ENCODE peak calls at places on chromosomes 12 and 14, in eight cellular contexts. S is astrocyte of the cerebellum, H is left ventricle myocardium inferior, X is lower leg skin, B is dorsolateral prefrontal cortex, R is AG04450, Z is AG09309, D is GM13977. N is an unnamed sample.

GRCh38 chr12:59651230-59651920 is 55.5 kb downstream of the SLC16A7 start:
- DNase-seq in H (no peak), B (no peak), R (no peak), S (no peak), Z (no peak), X (no peak), D (no peak), N (no peak)

GRCh38 chr14:59254146-59254910 is 65.9 kb downstream of the DAAM1 start:
- DNase-seq in D (no peak), R (peak), X (peak), S (peak), Z (no peak), H (peak), B (no peak), N (no peak)

GRCh38 chr12:117903441-117903840 is 65.3 kb downstream of the KSR2 start:
- DNase-seq in R (no peak), S (no peak), X (no peak), Z (no peak), B (no peak), H (no peak), D (no peak), N (no peak)

GRCh38 chr14:106372870-106373657 is 846.7 kb downstream of the TMEM121 start:
- DNase-seq in D (peak), R (no peak), S (no peak), Z (no peak), X (peak), B (no peak), H (peak), N (peak)

GRCh38 chr12:132433641-132434395 is 56.1 kb upstream of the FBRSL1 start:
- DNase-seq in R (no peak), D (no peak), B (no peak), Z (no peak), X (no peak), S (no peak), H (no peak), N (no peak)

GRCh38 chr12:53122961-53123468 is 19.7 kb downstream of the SOAT2 start:
- DNase-seq in B (no peak), X (no peak), H (no peak), S (no peak), R (no peak), D (no peak), Z (no peak), N (no peak)

GRCh38 chr14:92880851-92881250 is 42.1 kb upstream of the CHGA start:
- DNase-seq in B (no peak), D (no peak), X (no peak), R (no peak), Z (peak), S (no peak), H (no peak), N (no peak)

GRCh38 chr12:14443531-14443930 is 78.0 kb downstream of the ATF7IP start:
- DNase-seq in H (no peak), R (no peak), S (no peak), B (no peak), D (no peak), Z (no peak), X (no peak), N (no peak)

GRCh38 chr12:40727774-40728483 is 35.7 kb downstream of the CNTN1 start:
- DNase-seq in R (no peak), D (no peak), Z (no peak), B (no peak), X (no peak), S (no peak), H (no peak), N (no peak)

GRCh38 chr12:77031745-77032144 is 33.6 kb downstream of the E2F7 start:
- DNase-seq in Z (no peak), D (no peak), R (no peak), X (no peak), S (no peak), B (no peak), H (no peak), N (peak)

GRCh38 chr12:53055471-53056266 is 5.8 kb downstream of the TNS2 start:
- DNase-seq in R (no peak), B (peak), Z (no peak), S (no peak), H (no peak), X (no peak), D (no peak), N (no peak)

GRCh38 chr12:132986885-132987225 is 688 bp downstream of the ZNF26 start:
- DNase-seq in X (no peak), Z (no peak), S (no peak), B (no peak), D (no peak), R (no peak), H (no peak), N (no peak)

GRCh38 chr12:128009108-128009507 is 257.9 kb upstream of the TMEM132C start:
- DNase-seq in Z (no peak), H (no peak), B (no peak), X (no peak), R (no peak), D (no peak), S (no peak), N (no peak)

GRCh38 chr12:46824709-46825108 is 1.1 kb downstream of the SLC38A4 start:
- DNase-seq in D (no peak), X (no peak), B (no peak), H (no peak), R (no peak), S (no peak), Z (no peak), N (no peak)

GRCh38 chr12:96985515-96986362 is 78.7 kb downstream of the NEDD1 start:
- DNase-seq in Z (no peak), D (peak), H (no peak), S (no peak), X (no peak), B (no peak), R (no peak), N (peak)

GRCh38 chr14:61963926-61964325 is 201.7 kb downstream of the SNAPC1 start:
- DNase-seq in Z (no peak), R (no peak), X (no peak), H (no peak), D (no peak), B (no peak), S (no peak), N (no peak)

GRCh38 chr12:10363922-10364838 is 25.7 kb downstream of the KLRK1 start:
- DNase-seq in D (peak), Z (no peak), R (no peak), H (peak), X (no peak), S (no peak), B (no peak), N (peak)

GRCh38 chr12:90706036-90706435 is 248.9 kb downstream of the CCER1 start:
- DNase-seq in H (no peak), S (no peak), X (no peak), D (no peak), B (no peak), Z (no peak), R (no peak), N (no peak)

GRCh38 chr14:90336401-90336800 is 4.7 kb upstream of the NRDE2 start:
- DNase-seq in B (no peak), S (no peak), D (no peak), R (no peak), H (no peak), X (no peak), Z (no peak), N (no peak)

GRCh38 chr12:54371328-54372112 is 7.2 kb upstream of the GPR84 start:
- DNase-seq in X (no peak), R (no peak), D (no peak), H (peak), Z (no peak), B (no peak), S (no peak), N (no peak)

GRCh38 chr14:102249041-102249440 is 55.9 kb downstream of the MOK start:
- DNase-seq in B (no peak), D (no peak), Z (no peak), H (no peak), R (no peak), S (peak), X (no peak), N (no peak)

GRCh38 chr14:62002636-62003035 is 240.4 kb downstream of the SNAPC1 start:
- DNase-seq in X (no peak), S (no peak), D (no peak), H (no peak), Z (no peak), B (no peak), R (no peak), N (peak)

DNA sequence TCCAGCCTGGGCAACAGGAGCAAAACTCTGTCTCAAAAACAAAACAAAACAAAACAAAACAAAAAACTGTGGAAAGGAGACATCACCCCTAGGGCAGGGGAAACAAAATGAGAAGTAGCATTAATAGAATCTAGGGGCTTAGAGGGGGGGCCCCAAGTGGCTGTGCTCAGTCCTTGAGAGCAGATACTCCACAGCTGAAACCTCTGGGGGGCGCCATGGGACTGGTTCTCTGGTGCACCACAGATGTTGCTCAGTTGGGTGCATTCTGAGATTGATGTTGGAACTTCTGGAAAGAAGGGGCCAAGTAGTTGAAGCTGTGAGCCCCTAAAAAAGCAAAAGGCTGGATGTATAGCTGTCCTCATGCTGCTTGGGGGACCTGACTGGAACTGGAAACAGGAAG is 11.8 kb upstream of the SYNE2 start:
- DNase-seq in B (no peak), H (no peak), R (no peak), S (no peak), D (no peak), X (no peak), Z (no peak), N (peak)
- TF ChIP-seq CTCF in B (no peak), H (peak), R (no peak), S (no peak), D (peak), X (no peak), Z (peak), N (peak)

GRCh38 chr12:102735104-102735503 is 181.9 kb downstream of the PAH start:
- DNase-seq in X (no peak), Z (no peak), H (no peak), D (no peak), S (no peak), R (no peak), B (no peak), N (no peak)

GRCh38 chr12:102741196-102741595 is 175.8 kb downstream of the PAH start:
- DNase-seq in X (no peak), H (no peak), B (no peak), Z (no peak), D (no peak), R (no peak), S (no peak), N (no peak)

GRCh38 chr12:102736328-102736727 is 180.7 kb downstream of the PAH start:
- DNase-seq in Z (no peak), X (no peak), S (no peak), D (no peak), R (no peak), H (no peak), B (no peak), N (no peak)

DNA sequence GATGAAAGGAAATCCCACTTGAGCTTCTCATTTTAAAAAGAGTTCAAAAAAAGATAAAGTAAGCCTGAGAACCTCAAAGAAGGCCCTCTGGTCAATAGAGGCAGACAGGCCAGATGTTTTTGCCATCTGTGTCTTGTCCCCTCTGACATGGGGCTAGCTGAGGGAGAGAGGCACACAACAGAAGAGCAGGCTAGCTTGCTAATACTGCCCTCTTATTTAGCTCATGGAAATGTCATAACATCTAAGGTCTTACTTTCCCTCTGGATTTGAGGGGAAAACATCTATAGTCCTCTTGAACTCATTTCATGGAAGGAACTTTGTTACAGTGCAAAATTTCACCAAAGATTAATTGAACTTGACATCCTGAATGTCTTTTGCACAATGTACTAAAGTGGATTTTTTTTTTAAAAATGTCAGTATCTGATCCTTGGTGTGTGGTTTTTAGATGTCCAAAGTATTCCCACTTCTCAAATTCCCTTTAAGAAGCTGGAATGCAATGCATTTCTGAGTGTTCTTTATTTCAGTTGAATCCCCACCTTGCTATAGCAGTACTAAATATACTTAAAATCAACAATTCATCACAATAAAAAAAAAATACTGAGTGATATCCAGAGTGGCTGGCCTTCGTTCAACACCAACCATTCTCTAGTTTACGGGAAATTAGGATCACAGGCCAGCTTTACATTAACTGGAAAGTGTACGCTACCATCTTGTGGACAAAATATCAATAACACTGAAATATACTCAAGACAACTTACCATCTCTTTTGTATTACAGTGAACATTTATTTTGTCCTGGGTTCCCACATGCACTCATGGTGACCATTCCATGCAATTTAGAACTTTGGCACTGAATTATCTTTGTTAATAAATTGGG is 176.6 kb downstream of the PAH start:
- DNase-seq in R (no peak), H (no peak), X (no peak), D (no peak), Z (peak), S (peak), B (no peak), N (no peak)
- TF ChIP-seq CTCF in R (peak), H (peak), X (no peak), D (peak), Z (peak), S (peak), B (peak), N (peak)

GRCh38 chr14:33957299-33957698 is 6.4 kb upstream of the EGLN3 start:
- DNase-seq in S (no peak), B (no peak), R (no peak), X (no peak), H (no peak), Z (no peak), D (no peak), N (no peak)
- TF ChIP-seq CTCF in S (no peak), B (no peak), R (no peak), X (no peak), H (no peak), Z (no peak), D (no peak), N (no peak)

DNA sequence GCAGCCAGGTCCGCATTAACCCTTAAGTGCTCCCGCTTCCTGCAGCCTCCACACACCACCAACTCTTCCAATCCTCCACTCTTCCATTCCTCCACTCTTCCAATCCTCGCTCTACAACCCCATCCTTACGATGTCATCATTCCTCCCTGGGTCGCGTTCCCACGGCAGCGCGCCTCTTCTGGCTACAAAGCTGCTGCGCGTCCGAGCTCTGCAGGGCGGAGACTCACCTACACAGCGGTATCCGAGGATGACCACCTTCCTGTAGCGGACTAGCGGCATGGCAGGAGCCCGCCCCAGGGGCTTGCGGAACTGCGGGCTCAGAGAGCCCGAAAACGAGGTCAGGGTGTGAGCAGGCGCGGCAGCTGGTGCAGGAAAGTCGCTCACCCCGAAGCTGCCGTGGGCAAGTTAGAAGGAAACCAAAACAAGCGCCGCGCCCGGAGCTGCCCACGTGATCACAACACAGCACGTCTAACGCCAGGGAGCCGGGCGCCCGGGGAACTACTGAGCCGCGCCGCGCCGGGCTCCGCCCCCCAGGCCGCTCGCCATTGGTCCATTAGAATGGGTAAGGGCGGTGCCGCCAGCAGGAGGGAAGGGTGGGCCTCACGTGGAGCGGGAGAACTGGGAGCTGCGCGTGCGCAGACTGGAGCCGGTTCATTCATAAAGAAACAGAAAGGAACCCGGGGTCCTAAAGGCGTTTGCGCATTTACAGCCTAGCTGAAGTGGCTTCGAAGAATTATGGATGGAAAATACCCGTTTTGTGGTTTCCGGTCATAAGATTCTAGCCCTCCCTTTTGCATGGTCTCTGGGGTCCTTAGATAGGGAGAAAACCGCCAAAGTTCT is at the start of gene RHEBL1:
- DNase-seq in R (peak), H (peak), Z (peak), B (peak), D (peak), X (peak), S (peak), N (peak)
- TF ChIP-seq CTCF in R (peak), H (no peak), Z (peak), B (peak), D (peak), X (no peak), S (no peak), N (no peak)

DNA sequence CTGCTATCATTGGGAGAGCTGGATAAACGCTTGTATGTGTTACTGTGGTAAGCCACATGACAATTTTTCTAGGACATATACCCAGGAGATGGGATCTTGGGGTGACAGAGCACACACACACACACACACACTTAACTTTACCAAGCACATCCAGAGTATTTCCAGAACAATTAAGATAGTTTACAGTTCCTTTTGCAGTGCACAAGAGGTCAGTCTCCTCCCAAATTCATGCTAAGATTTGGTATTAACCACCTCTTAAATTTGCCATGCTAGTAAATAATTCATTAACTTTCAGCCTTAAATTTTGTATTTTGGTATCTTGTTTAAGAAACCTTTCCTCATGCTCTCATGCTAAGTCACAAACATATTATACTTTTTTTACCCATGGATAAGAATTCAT is 33.9 kb upstream of the LIMA1 start:
- DNase-seq in Z (no peak), H (no peak), X (no peak), R (no peak), D (no peak), B (no peak), S (no peak), N (no peak)
- TF ChIP-seq CTCF in Z (no peak), H (no peak), X (no peak), R (no peak), D (no peak), B (no peak), S (no peak), N (no peak)

GRCh38 chr14:72555609-72556000 is 338.3 kb downstream of the DPF3 start:
- DNase-seq in R (no peak), S (no peak), B (no peak), Z (no peak), D (no peak), H (no peak), X (no peak), N (no peak)

GRCh38 chr14:72553161-72553560 is 340.7 kb downstream of the DPF3 start:
- DNase-seq in X (no peak), Z (no peak), B (no peak), R (no peak), S (no peak), D (no peak), H (no peak), N (no peak)

GRCh38 chr14:72553656-72554055 is 340.2 kb downstream of the DPF3 start:
- DNase-seq in X (no peak), D (no peak), H (no peak), B (no peak), S (no peak), Z (no peak), R (no peak), N (no peak)

GRCh38 chr14:72554401-72554800 is 339.5 kb downstream of the DPF3 start:
- DNase-seq in Z (no peak), R (no peak), H (no peak), S (no peak), X (no peak), B (no peak), D (no peak), N (no peak)

GRCh38 chr14:72554994-72555608 is 338.8 kb downstream of the DPF3 start:
- DNase-seq in D (no peak), Z (no peak), B (no peak), H (no peak), S (no peak), R (no peak), X (no peak), N (no peak)
- TF ChIP-seq CTCF in D (no peak), Z (no peak), B (peak), H (peak), S (no peak), R (no peak), X (no peak), N (no peak)

GRCh38 chr14:40494483-40494882 is 1062.2 kb upstream of the FBXO33 start:
- DNase-seq in H (no peak), D (no peak), S (no peak), X (no peak), R (no peak), B (no peak), Z (no peak), N (no peak)
- TF ChIP-seq CTCF in H (no peak), D (no peak), S (no peak), X (no peak), R (no peak), B (no peak), Z (no peak), N (no peak)

DNA sequence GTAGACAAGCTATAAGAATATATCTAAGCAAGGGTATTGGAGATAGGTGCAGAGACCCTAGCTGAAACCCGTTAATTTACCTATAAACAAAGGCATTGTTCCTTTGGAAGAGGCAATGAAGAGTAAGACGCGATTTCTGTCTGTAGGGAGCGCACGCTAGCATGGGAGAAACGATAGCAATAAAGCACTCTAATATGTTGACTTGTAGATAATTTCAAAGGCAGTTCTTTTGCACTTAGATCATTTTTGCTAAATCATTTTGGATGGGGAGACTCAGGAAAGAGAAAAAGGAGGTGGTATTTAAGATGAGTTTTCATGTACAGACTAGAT is 648 bp downstream of the CCDC77 start:
- DNase-seq in B (no peak), S (no peak), Z (no peak), X (no peak), H (no peak), D (no peak), R (no peak), N (peak)
- TF ChIP-seq CTCF in B (no peak), S (peak), Z (peak), X (no peak), H (no peak), D (peak), R (peak), N (peak)

N was measured in activated CD8-positive, alpha-beta T cell treated with anti-CD3 and anti-CD28 coated beads for 36 hours.